ENCODE peak calls at places on chromosomes 2 and 18, in four cellular contexts. M, F, Q and A are unnamed samples.
A peak's percentile ranks its signal among the peaks of the same experiment; 100 is the strongest.

GRCh38 chr2:169361706-169362345 is 508 bp downstream of the LRP2 start:
- DNase-seq in F (no peak), Q (peak; percentile 15), M (peak; percentile 17), A (peak; percentile 4)

GRCh38 chr2:121902171-121902591 is 146.7 kb downstream of the TSN start:
- DNase-seq in Q (no peak), M (peak; percentile 45), F (no peak), A (no peak)

GRCh38 chr18:50665519-50665918 is 105.6 kb downstream of the MAPK4 start:
- DNase-seq in M (peak; percentile 74), Q (no peak), F (no peak), A (no peak)

GRCh38 chr2:241560883-241561474 is 2.4 kb downstream of the BOK start:
- DNase-seq in Q (no peak), F (no peak), M (no peak), A (no peak)

GRCh38 chr2:235936493-235936892 is 231.7 kb downstream of the GBX2 start:
- DNase-seq in M (no peak), Q (peak; percentile 12), F (no peak), A (no peak)

GRCh38 chr2:53234548-53234903 is 533.1 kb upstream of the CHAC2 start:
- DNase-seq in M (no peak), Q (no peak), F (no peak), A (no peak)

GRCh38 chr2:37005118-37005868 is 39.0 kb upstream of the STRN start:
- DNase-seq in M (no peak), Q (peak; percentile 43), F (no peak), A (peak; percentile 18)

GRCh38 chr2:61238221-61238620 is 76.2 kb downstream of the C2orf74 start:
- DNase-seq in Q (no peak), F (no peak), M (no peak), A (no peak)

GRCh38 chr2:71811157-71811556 is 336.5 kb downstream of the CYP26B1 start:
- DNase-seq in Q (no peak), M (peak; percentile 8), F (no peak), A (no peak)

GRCh38 chr2:230664128-230664527 is 48.5 kb upstream of the CAB39 start:
- DNase-seq in Q (no peak), M (peak; percentile 60), F (no peak), A (no peak)

GRCh38 chr2:161596148-161596547 is 28.1 kb upstream of the SLC4A10 start:
- DNase-seq in F (no peak), M (no peak), Q (no peak), A (no peak)

GRCh38 chr2:220353897-220354296 is 726.5 kb downstream of the SLC4A3 start:
- DNase-seq in F (no peak), M (no peak), Q (peak; percentile 20), A (peak; percentile 75)

GRCh38 chr2:170530284-170530745 is 184.8 kb upstream of the SP5 start:
- DNase-seq in M (peak; percentile 57), Q (peak; percentile 8), F (no peak), A (no peak)

GRCh38 chr2:152676461-152676860 is 40.8 kb downstream of the PRPF40A start:
- DNase-seq in F (no peak), M (no peak), Q (no peak), A (no peak)

GRCh38 chr2:99201959-99202678 is 21.1 kb downstream of the MRPL30 start:
- DNase-seq in F (no peak), Q (peak; percentile 13), M (no peak), A (no peak)

GRCh38 chr2:159895258-159896209 is 97.5 kb upstream of the CD302 start:
- DNase-seq in F (no peak), Q (no peak), M (no peak), A (no peak)

GRCh38 chr2:121686218-121686617 is 37.0 kb upstream of the CLASP1 start:
- DNase-seq in Q (no peak), F (no peak), M (no peak), A (no peak)

GRCh38 chr2:181742908-181743722 is 62.8 kb upstream of the NEUROD1 start:
- DNase-seq in F (no peak), M (peak; percentile 26), Q (peak; percentile 74), A (peak; percentile 55)

GRCh38 chr18:44986933-44987332 is 306.2 kb downstream of the SETBP1 start:
- DNase-seq in Q (no peak), F (no peak), M (no peak), A (no peak)

GRCh38 chr2:5021148-5021547 is 671.0 kb upstream of the SOX11 start:
- DNase-seq in F (no peak), Q (no peak), M (no peak), A (no peak)

GRCh38 chr2:158904620-158905177 is 63.7 kb upstream of the TANC1 start:
- DNase-seq in Q (no peak), F (no peak), M (no peak), A (no peak)

GRCh38 chr2:88903744-88904353 is 212.4 kb downstream of the RPIA start:
- DNase-seq in M (no peak), Q (peak; percentile 55), F (no peak), A (peak; percentile 24)

GRCh38 chr2:7857904-7858303 is 824.0 kb upstream of the ID2 start:
- DNase-seq in F (no peak), Q (peak; percentile 2), M (no peak), A (peak; percentile 91)

GRCh38 chr18:54150226-54150625 is 74.2 kb downstream of the MBD2 start:
- DNase-seq in F (no peak), Q (peak; percentile 27), M (no peak), A (peak; percentile 42)

GRCh38 chr2:45210466-45211195 is 201.4 kb upstream of the SIX2 start:
- DNase-seq in Q (peak; percentile 48), F (no peak), M (no peak), A (peak; percentile 20)

GRCh38 chr2:217604527-217605279 is 398.1 kb downstream of the TNS1 start:
- DNase-seq in M (no peak), Q (no peak), F (no peak), A (no peak)